ENCODE peak calls at places on chromosomes 6 and 20, in nine cellular contexts. W is HCT116, T is neural progenitor cell, D is uterus, R is tibial nerve, Q is K562, H is body of pancreas, K is left ventricle myocardium inferior, N is A549. S is an unnamed sample. For H3K4me1 and H3K9me3, the result is how much of the 10 kb centered on the place peaks cover.

GRCh38 chr6:399785-400517 is 8.4 kb downstream of the IRF4 start:
- DNase-seq in R (no peak), H (no peak), N (no peak), W (no peak), T (no peak), Q (no peak), D (no peak), K (no peak), S (no peak)

GRCh38 chr20:43558412-43559146 is at the start of gene SGK2:
- DNase-seq in N (peak), D (no peak), H (peak), W (no peak), T (no peak), R (no peak), Q (peak), K (no peak), S (peak)

GRCh38 chr20:7090001-7090400 is 322.5 kb downstream of the BMP2 start:
- DNase-seq in N (no peak), W (no peak), R (no peak), T (no peak), Q (no peak), D (no peak), H (no peak), K (no peak), S (no peak)

GRCh38 chr6:7673063-7673536 is 52.8 kb upstream of the BMP6 start:
- DNase-seq in R (peak), H (no peak), N (peak), Q (peak), D (peak), K (peak), T (peak), W (peak), S (peak)

GRCh38 chr6:133184798-133185380 is 56.3 kb upstream of the EYA4 start:
- DNase-seq in K (no peak), R (no peak), D (no peak), Q (no peak), H (no peak), N (peak), W (no peak), T (peak), S (no peak)

GRCh38 chr20:20731945-20732296 is 19.5 kb upstream of the RALGAPA2 start:
- DNase-seq in Q (no peak), T (no peak), W (no peak), D (peak), K (no peak), N (no peak), H (no peak), R (no peak), S (no peak)

GRCh38 chr6:53282741-53283140 is 66.0 kb downstream of the ELOVL5 start:
- DNase-seq in W (no peak), H (no peak), N (no peak), R (no peak), K (no peak), D (no peak), T (no peak), Q (no peak), S (no peak)

GRCh38 chr6:33343953-33344611 is 26.5 kb upstream of the ZBTB22 start:
- DNase-seq in K (no peak), Q (no peak), D (no peak), H (no peak), T (no peak), N (no peak), W (no peak), R (no peak), S (peak)

GRCh38 chr20:36274248-36274841 is 31.8 kb upstream of the DLGAP4 start:
- DNase-seq in W (no peak), D (no peak), N (no peak), T (peak), Q (no peak), H (no peak), K (no peak), R (no peak), S (no peak)

GRCh38 chr6:6696867-6697531 is 108.5 kb downstream of the LY86 start:
- DNase-seq in D (no peak), T (peak), N (peak), W (peak), K (peak), Q (peak), H (peak), R (no peak), S (peak)

GRCh38 chr20:3658708-3659491 is 4.3 kb downstream of the GFRA4 start:
- DNase-seq in N (no peak), W (no peak), K (no peak), Q (no peak), D (no peak), R (no peak), T (no peak), H (peak), S (peak)

GRCh38 chr6:157323114-157323923 is at the start of gene TMEM242:
- DNase-seq in W (peak), D (peak), R (peak), K (peak), H (peak), T (peak), Q (peak), N (peak), S (peak)

GRCh38 chr20:51108638-51109363 is 85.9 kb upstream of the KCNG1 start:
- DNase-seq in R (no peak), K (no peak), N (no peak), D (no peak), T (no peak), Q (no peak), W (no peak), H (no peak), S (no peak)

GRCh38 chr6:167851349-167851952 is 24.7 kb downstream of the AFDN start:
- DNase-seq in H (no peak), W (no peak), Q (no peak), N (no peak), T (no peak), K (no peak), D (no peak), R (no peak), S (no peak)

GRCh38 chr20:19774086-19774933 is 16.3 kb downstream of the RIN2 start:
- DNase-seq in W (no peak), H (no peak), N (no peak), T (peak), D (no peak), R (no peak), Q (no peak), K (no peak), S (peak)

GRCh38 chr20:36855241-36855657 is 20.7 kb upstream of the TLDC2 start:
- DNase-seq in R (no peak), Q (no peak), N (no peak), W (no peak), D (no peak), H (no peak), K (no peak), T (no peak), S (no peak)

GRCh38 chr6:112061605-112062004 is 7.7 kb downstream of the CCN6 start:
- DNase-seq in K (no peak), R (no peak), D (no peak), Q (no peak), T (no peak), W (no peak), H (no peak), N (no peak), S (no peak)

GRCh38 chr20:8858181-8858794 is 210.6 kb upstream of the PLCB4 start:
- DNase-seq in W (no peak), Q (no peak), N (no peak), H (no peak), D (peak), K (no peak), T (no peak), R (no peak), S (no peak)

GRCh38 chr6:157715766-157716171 is 107.3 kb upstream of the SNX9 start:
- DNase-seq in R (peak), N (no peak), W (no peak), K (peak), D (peak), T (peak), H (no peak), Q (no peak), S (peak)

GRCh38 chr6:72623808-72624207 is 1.9 kb downstream of the KCNQ5 start:
- DNase-seq in W (no peak), K (no peak), Q (no peak), R (no peak), T (no peak), N (no peak), D (no peak), H (no peak), S (no peak)

GRCh38 chr6:14207493-14207892 is 89.9 kb downstream of the CD83 start:
- DNase-seq in T (no peak), Q (no peak), W (no peak), K (no peak), D (no peak), N (peak), R (no peak), H (no peak), S (peak)

DNA sequence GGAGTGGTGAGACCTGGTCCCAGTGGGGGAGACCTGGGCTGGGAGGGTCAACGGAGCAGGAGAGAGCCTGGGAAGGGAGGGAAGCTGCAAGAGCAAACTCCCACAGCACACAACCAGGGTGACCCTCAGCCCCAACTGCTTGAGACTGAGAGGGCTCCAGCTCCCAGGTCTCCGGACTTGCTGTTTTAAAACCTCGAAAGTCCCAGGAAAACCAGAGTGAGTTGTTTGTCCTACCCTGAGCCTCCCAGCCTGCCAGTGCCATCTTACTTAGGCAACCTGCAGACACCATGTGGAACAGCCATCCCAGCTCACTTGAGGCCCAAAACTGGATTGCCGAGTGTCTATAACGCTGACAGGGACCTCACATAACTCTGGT is 4.8 kb upstream of the NTSR1 start:
- DNase-seq in T (no peak), Q (no peak), K (no peak), R (no peak), D (no peak), H (no peak), N (no peak), W (no peak), S (no peak)
- H3K4me1 ChIP-seq in T (under half), Q (under half), K (under half), R (under half), D (under half), H (under half), N (under half), W (half or more), S (under half)

GRCh38 chr20:5606347-5606746 is 143.9 kb upstream of the SHLD1 start:
- DNase-seq in Q (no peak), K (no peak), T (no peak), D (no peak), H (no peak), R (no peak), W (no peak), N (no peak), S (peak)
- H3K27ac ChIP-seq in Q (no peak), K (no peak), T (no peak), D (no peak), H (no peak), R (no peak), W (no peak), N (peak), S (no peak)

GRCh38 chr20:61968932-61969331 is 96.7 kb downstream of the TAF4 start:
- DNase-seq in K (no peak), W (no peak), R (no peak), D (no peak), N (no peak), H (no peak), T (no peak), Q (no peak), S (no peak)
- H3K9me3 ChIP-seq in K (under half), W (under half), R (under half), D (under half), N (under half), H (under half), T (under half), Q (under half), S (under half)

DNA sequence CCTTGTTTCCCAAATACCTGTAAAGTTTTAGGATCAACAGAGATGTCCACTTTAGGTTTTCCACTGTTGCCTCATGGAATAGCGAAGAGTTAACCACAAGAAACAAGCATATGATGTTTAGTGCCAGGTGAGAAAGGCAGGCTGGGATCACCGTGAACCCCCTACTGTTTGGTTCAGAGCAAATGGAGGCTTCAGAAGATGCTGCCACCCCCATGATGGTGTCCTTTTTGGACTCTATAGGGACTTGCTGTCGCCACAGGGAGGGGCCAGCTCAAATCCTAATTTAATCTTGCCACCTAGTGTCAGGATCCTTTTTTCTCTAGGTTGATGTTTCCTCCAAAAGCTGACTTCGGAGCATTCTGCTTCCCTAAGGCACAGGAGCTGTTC is 1.9 kb upstream of the DLL1 start:
- DNase-seq in T (peak), W (peak), R (no peak), H (no peak), Q (peak), D (no peak), N (peak), K (no peak), S (no peak)
- H3K4me1 ChIP-seq in T (half or more), W (under half), R (half or more), H (half or more), Q (half or more), D (under half), N (under half), K (half or more), S (under half)

GRCh38 chr6:131807644-131808459 is at the start of gene ENPP1:
- DNase-seq in N (peak), D (peak), K (peak), Q (peak), R (peak), T (peak), H (peak), W (peak), S (peak)

GRCh38 chr6:131811510-131811909 is 3.7 kb downstream of the ENPP1 start:
- DNase-seq in T (no peak), W (no peak), D (no peak), N (no peak), R (no peak), Q (no peak), H (no peak), K (no peak), S (no peak)

GRCh38 chr6:131807321-131807643 is 538 bp upstream of the ENPP1 start:
- DNase-seq in T (no peak), D (no peak), R (no peak), K (no peak), H (no peak), Q (no peak), W (no peak), N (no peak), S (no peak)

GRCh38 chr6:131813991-131814390 is 6.2 kb downstream of the ENPP1 start:
- DNase-seq in W (no peak), D (no peak), R (no peak), N (no peak), T (no peak), Q (no peak), H (no peak), K (no peak), S (no peak)

DNA sequence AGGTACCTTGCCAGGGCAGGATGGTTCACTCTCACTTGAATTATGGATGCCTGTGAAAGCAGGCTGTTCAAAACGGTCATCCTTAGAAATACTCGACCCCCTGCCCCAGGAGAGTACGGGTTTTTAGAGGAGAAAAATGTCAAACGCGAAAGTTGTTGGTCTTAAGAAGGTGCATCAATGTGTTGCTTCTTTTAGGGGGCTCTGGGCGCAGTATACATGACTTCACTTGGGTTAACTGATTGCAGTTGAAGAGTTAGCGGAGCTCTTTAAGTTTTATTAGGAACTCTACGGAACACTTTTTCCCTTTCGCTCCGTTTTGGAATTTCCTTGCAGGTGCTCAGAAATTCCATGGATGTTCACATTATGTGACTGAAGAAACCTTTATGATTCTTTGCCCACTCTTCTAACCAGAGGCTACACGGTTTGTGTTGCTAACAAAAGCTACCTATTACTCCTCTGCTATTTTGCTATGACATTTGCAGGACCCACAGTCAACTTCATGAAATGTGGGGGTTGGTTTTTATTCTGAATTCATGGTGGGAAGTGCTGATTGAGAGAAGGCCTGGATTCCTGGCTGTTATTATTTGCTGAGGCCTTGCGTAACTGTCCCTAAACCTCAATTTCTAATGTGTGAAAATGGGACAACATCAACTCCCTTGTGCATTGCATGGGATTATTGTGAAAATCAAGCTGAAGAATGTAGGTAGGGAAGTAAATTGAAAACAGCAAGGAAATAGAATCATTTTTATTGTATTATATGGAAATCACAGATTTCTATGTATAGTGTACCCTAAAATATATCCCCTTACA is 845 bp downstream of the ENPP1 start:
- DNase-seq in Q (no peak), N (no peak), R (no peak), W (no peak), T (peak), H (no peak), D (no peak), K (no peak), S (no peak)
- H3K27ac ChIP-seq in Q (no peak), N (peak), R (peak), W (peak), T (no peak), H (peak), D (peak), K (peak), S (no peak)

GRCh38 chr6:23176883-23177282 is 607.5 kb downstream of the HDGFL1 start:
- DNase-seq in H (no peak), D (no peak), T (no peak), R (no peak), K (no peak), N (peak), Q (no peak), W (no peak), S (no peak)

GRCh38 chr6:23179994-23180393 is 610.6 kb downstream of the HDGFL1 start:
- DNase-seq in N (no peak), D (no peak), W (no peak), K (no peak), Q (no peak), H (no peak), R (no peak), T (no peak), S (no peak)

GRCh38 chr6:23180504-23181293 is 611.3 kb downstream of the HDGFL1 start:
- DNase-seq in T (peak), R (no peak), N (no peak), K (peak), Q (no peak), W (no peak), D (peak), H (peak), S (no peak)

GRCh38 chr6:23183846-23184245 is 614.5 kb downstream of the HDGFL1 start:
- DNase-seq in R (no peak), D (no peak), W (no peak), N (no peak), Q (no peak), T (no peak), H (no peak), K (no peak), S (no peak)

GRCh38 chr6:23181301-23182110 is 612.1 kb downstream of the HDGFL1 start:
- DNase-seq in R (no peak), W (no peak), K (no peak), D (no peak), H (no peak), Q (no peak), N (no peak), T (peak), S (no peak)
- H3K9me3 ChIP-seq in R (under half), W (under half), K (under half), D (under half), H (under half), Q (under half), N (under half), T (under half), S (under half)

GRCh38 chr6:30735668-30736314 is 6.7 kb downstream of the FLOT1 start:
- DNase-seq in W (no peak), H (no peak), T (no peak), Q (no peak), R (no peak), D (no peak), N (no peak), K (no peak), S (no peak)
- H3K4me1 ChIP-seq in W (under half), H (under half), T (under half), Q (under half), R (under half), D (under half), N (under half), K (half or more), S (under half)

DNA sequence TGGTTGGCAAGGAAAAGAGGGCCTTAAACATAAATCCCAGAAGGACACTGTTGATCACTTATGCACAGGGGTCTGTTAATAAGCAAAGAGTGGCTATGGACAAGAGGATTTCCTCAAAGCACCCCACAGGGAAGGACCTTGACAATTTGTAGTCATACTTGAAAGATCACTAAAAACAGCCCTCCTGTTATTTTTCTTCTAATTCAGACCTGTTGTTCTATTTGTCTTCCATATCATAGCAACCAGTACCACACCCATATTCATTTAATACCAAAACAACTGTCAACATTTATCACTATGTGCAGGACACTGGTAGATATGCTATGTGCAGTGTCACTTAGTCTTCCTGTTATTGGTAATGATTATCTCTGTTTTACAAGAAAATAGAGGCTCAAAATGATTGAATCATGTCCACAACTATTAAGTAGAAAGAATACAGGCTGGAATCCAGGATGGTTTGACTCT is 3.2 kb upstream of the DYNLRB1 start:
- DNase-seq in K (no peak), T (no peak), Q (no peak), H (no peak), N (peak), D (no peak), R (no peak), W (no peak), S (peak)
- H3K27ac ChIP-seq in K (peak), T (no peak), Q (peak), H (no peak), N (no peak), D (no peak), R (peak), W (no peak), S (no peak)

DNA sequence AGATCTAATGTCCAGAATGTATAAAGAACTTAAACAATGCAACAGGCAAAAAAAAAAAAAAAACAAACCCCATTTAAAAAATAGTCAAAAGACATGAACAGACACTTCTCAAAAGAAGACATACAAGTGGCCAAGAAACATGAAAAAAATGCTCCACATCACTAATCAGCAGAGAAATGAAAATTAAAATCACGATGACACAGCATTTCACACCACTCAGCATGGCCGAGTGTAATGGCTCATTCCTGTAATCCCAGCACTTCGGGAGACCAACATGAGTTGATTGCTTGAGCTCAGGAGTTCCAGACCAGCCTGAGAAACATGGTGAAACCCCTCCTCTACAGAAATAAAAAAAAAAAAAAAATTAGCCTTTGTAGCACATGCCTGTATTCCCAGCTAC is 701.4 kb upstream of the NRSN1 start:
- DNase-seq in W (no peak), D (no peak), H (no peak), T (no peak), R (no peak), Q (no peak), K (no peak), N (no peak), S (no peak)
- H3K9me3 ChIP-seq in W (under half), D (under half), H (under half), T (under half), R (under half), Q (under half), K (under half), N (under half), S (under half)

S was measured in small intestine.